ENCODE peak calls at places on chromosomes 7 and 10, in six cellular contexts. Z is hepatocyte, U is mucosa of descending colon, D is dorsolateral prefrontal cortex, M is PC-3, H is epithelial cell of esophagus. O is an unnamed sample.

GRCh38 chr7:84232653-84233052 is 38.1 kb upstream of the SEMA3A start:
- DNase-seq in Z (no peak), U (no peak), D (no peak), M (peak), H (peak), O (no peak)

GRCh38 chr7:117010375-117011133 is 57.3 kb downstream of the ST7 start:
- DNase-seq in Z (no peak), U (no peak), D (no peak), M (peak), H (peak), O (no peak)

GRCh38 chr7:116211913-116212596 is 1.7 kb downstream of the TES start:
- DNase-seq in Z (no peak), U (no peak), D (no peak), M (no peak), H (peak), O (no peak)

GRCh38 chr10:113916053-113916452 is 61.6 kb downstream of the NHLRC2 start:
- DNase-seq in Z (no peak), U (no peak), D (no peak), M (peak), H (peak), O (no peak)

GRCh38 chr10:133059571-133059970 is 28.2 kb upstream of the ADGRA1 start:
- DNase-seq in Z (no peak), U (no peak), D (no peak), M (no peak), H (no peak), O (no peak)

GRCh38 chr10:57799625-57800024 is 468.1 kb downstream of the IPMK start:
- DNase-seq in Z (no peak), U (no peak), D (no peak), M (no peak), H (peak), O (no peak)

GRCh38 chr10:14698487-14699170 is 76.1 kb downstream of the FAM107B start:
- DNase-seq in Z (peak), U (no peak), D (no peak), M (peak), H (peak), O (no peak)

GRCh38 chr7:25391295-25391861 is 163.1 kb upstream of the NPVF start:
- DNase-seq in Z (peak), U (no peak), D (no peak), M (peak), H (peak), O (peak)

GRCh38 chr10:130873636-130874035 is 437.9 kb downstream of the TCERG1L start:
- DNase-seq in Z (no peak), U (no peak), D (no peak), M (no peak), H (no peak), O (no peak)

GRCh38 chr7:98137826-98138151 is 31.1 kb downstream of the LMTK2 start:
- DNase-seq in Z (no peak), U (no peak), D (no peak), M (no peak), H (no peak), O (no peak)

GRCh38 chr7:46414946-46415345 is 493.9 kb upstream of the IGFBP3 start:
- DNase-seq in Z (no peak), U (no peak), D (no peak), M (no peak), H (no peak), O (no peak)

GRCh38 chr10:18158698-18159342 is 18.6 kb downstream of the CACNB2 start:
- DNase-seq in Z (no peak), U (no peak), D (peak), M (peak), H (no peak), O (no peak)

GRCh38 chr7:106657085-106657991 is 3.6 kb downstream of the CCDC71L start:
- DNase-seq in Z (no peak), U (no peak), D (no peak), M (no peak), H (no peak), O (no peak)
- H3K4me3 ChIP-seq in Z (no peak), U (no peak), D (no peak), M (no peak), H (no peak), O (no peak)

DNA sequence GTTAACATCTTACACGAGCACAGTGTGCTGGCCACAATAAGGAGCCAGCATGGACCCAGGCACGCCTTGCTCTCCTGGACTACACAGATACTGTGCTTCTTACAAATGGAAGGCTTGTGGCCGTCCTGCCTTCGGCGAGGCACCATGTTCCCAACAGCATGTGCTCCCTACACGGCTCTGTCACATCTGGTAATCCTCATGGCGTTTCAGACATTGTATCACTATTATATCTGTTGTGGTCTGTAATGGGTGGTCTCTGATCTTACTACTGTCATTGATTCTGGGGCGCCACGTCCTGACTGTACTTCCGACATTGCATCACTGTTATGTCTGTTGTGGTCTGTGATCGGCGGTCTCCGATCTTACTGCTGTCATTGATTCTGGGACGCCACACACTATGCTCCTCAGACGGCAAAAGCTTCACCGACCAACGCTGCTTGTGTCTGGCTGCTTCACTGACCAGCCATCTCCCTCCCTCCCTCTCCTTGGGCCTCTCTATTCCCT is 195.4 kb downstream of the MAD1L1 start:
- DNase-seq in Z (no peak), U (peak), D (no peak), M (no peak), H (no peak), O (peak)
- H3K4me3 ChIP-seq in Z (no peak), U (no peak), D (no peak), M (no peak), H (no peak), O (peak)

DNA sequence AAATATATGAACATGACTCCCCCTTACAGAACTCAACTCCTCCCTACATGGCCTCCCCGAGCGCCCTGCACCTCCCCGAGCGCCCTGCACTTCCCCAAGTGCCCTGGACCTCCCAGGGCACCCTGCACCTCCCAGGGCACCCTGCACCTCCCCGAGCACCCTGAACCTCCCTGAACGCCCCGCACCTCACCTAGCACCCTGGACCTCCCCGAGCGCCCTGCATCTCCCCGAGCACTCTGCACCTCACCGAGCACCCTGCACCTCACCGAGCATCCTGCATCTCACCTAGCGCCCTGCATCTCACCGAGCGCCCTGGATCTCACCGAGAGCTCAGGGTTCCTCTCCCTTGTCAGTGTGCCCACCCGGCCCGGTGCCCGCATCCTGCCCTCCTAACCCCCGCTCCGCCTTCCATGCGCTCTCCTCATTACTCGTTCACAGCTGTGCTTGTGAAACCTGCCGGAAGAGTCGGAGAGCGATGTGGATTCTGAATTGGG is 134.3 kb downstream of the ACTR3B start:
- DNase-seq in Z (no peak), U (no peak), D (no peak), M (no peak), H (no peak), O (no peak)
- H3K4me3 ChIP-seq in Z (no peak), U (no peak), D (no peak), M (no peak), H (no peak), O (no peak)

GRCh38 chr7:92831716-92832622 is 4.4 kb downstream of the CDK6 start:
- DNase-seq in Z (peak), U (no peak), D (no peak), M (peak), H (peak), O (no peak)

GRCh38 chr7:92833024-92833765 is 3.2 kb downstream of the CDK6 start:
- DNase-seq in Z (peak), U (peak), D (peak), M (peak), H (peak), O (peak)

GRCh38 chr7:92830047-92830446 is 6.3 kb downstream of the CDK6 start:
- DNase-seq in Z (no peak), U (no peak), D (no peak), M (no peak), H (no peak), O (no peak)

GRCh38 chr7:92832623-92833023 is 3.8 kb downstream of the CDK6 start:
- DNase-seq in Z (no peak), U (no peak), D (no peak), M (peak), H (peak), O (no peak)

GRCh38 chr7:92830532-92831110 is 5.8 kb downstream of the CDK6 start:
- DNase-seq in Z (no peak), U (no peak), D (no peak), M (no peak), H (peak), O (no peak)
- H3K4me3 ChIP-seq in Z (no peak), U (no peak), D (peak), M (no peak), H (no peak), O (peak)

GRCh38 chr10:95291634-95292039 is 834 bp upstream of the PDLIM1 start:
- DNase-seq in Z (no peak), U (no peak), D (no peak), M (no peak), H (no peak), O (no peak)
- H3K4me3 ChIP-seq in Z (no peak), U (no peak), D (no peak), M (no peak), H (no peak), O (no peak)

DNA sequence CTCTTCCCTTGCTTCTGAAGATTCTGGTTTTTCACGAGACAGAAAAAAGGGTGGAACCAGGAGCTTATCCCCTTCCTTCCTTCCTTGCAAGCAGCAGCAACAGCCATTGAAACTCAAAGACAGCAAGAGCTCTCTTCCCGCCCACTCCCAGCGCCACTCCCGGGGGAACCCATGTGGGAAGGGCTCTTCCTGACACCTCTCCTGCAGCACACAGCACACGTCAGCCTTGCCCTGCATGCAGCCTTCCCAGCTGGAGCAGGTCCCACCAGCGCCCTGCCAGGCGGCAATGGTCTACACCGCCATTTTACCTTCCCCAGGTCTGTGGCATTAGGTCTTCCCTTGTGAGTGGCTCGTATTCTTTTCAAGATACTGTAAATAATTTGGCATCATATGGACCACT is 161.8 kb downstream of the MGMT start:
- DNase-seq in Z (no peak), U (no peak), D (no peak), M (no peak), H (no peak), O (no peak)
- H3K4me3 ChIP-seq in Z (no peak), U (no peak), D (no peak), M (no peak), H (no peak), O (no peak)

O was measured in Jurkat, Clone E6-1.